ENCODE peak calls at places on chromosomes 3 and 15, in nine cellular contexts. L, S, R, B, V, E, U, G and W are unnamed samples.

GRCh38 chr15:37014137-37014536 is 86.2 kb downstream of the MEIS2 start:
- DNase-seq in E (no peak), V (no peak), R (no peak), U (no peak), S (peak), L (no peak), G (no peak), B (peak), W (no peak)

GRCh38 chr15:74725241-74725774 is at the start of gene CYP1A1:
- DNase-seq in R (no peak), B (no peak), S (peak), L (peak), E (no peak), G (no peak), V (peak), U (no peak), W (peak)

GRCh38 chr3:191721983-191722382 is 261.0 kb downstream of the PYDC2 start:
- DNase-seq in V (no peak), R (no peak), L (no peak), U (no peak), S (peak), G (no peak), E (no peak), B (no peak), W (no peak)

GRCh38 chr3:183489455-183490210 is 61.2 kb upstream of the MCF2L2 start:
- DNase-seq in U (no peak), L (no peak), S (no peak), B (peak), E (no peak), R (no peak), V (no peak), G (no peak), W (no peak)

GRCh38 chr15:52483712-52484111 is 45.0 kb downstream of the MYO5A start:
- DNase-seq in R (peak), G (no peak), V (no peak), B (peak), S (peak), E (no peak), U (peak), L (no peak), W (no peak)

GRCh38 chr15:25065286-25065685 is 110.5 kb downstream of the SNRPN start:
- DNase-seq in U (no peak), B (no peak), S (no peak), R (no peak), G (no peak), E (peak), L (no peak), V (no peak), W (no peak)

GRCh38 chr15:33716025-33716424 is 252.3 kb upstream of the CHRM5 start:
- DNase-seq in R (no peak), E (no peak), S (no peak), V (no peak), G (no peak), B (no peak), U (no peak), L (no peak), W (no peak)

GRCh38 chr3:16102905-16103364 is 71.5 kb upstream of the GALNT15 start:
- DNase-seq in B (peak), L (no peak), G (no peak), S (peak), R (peak), E (no peak), V (peak), U (no peak), W (no peak)

GRCh38 chr15:85168642-85169173 is 187.1 kb downstream of the PDE8A start:
- DNase-seq in B (no peak), R (peak), U (no peak), G (no peak), L (no peak), V (peak), E (peak), S (peak), W (peak)

GRCh38 chr15:78129098-78130011 is 1.9 kb downstream of the CIB2 start:
- DNase-seq in G (no peak), E (no peak), L (no peak), R (no peak), S (peak), U (no peak), V (no peak), B (no peak), W (no peak)

GRCh38 chr15:86080302-86080701 is 631 bp downstream of the AGBL1 start:
- DNase-seq in G (no peak), L (no peak), R (no peak), B (no peak), E (no peak), V (no peak), U (no peak), S (no peak), W (no peak)

GRCh38 chr3:41880387-41880786 is 81.5 kb downstream of the ULK4 start:
- DNase-seq in E (no peak), L (no peak), V (no peak), U (no peak), G (no peak), R (no peak), S (no peak), B (no peak), W (no peak)

GRCh38 chr15:88440021-88440420 is 27.2 kb downstream of the MRPL46 start:
- DNase-seq in U (peak), E (no peak), V (peak), L (no peak), G (no peak), S (peak), R (peak), B (peak), W (peak)